ENCODE peak calls at places on chromosomes 6 and 20, in seven cellular contexts. Z, V, S, G, T, M and K are unnamed samples.

GRCh38 chr20:50493881-50494253 is 16.3 kb upstream of the PTPN1 start:
- DNase-seq in Z (no peak), V (no peak), S (no peak), G (no peak), T (no peak), M (no peak), K (no peak)

GRCh38 chr20:3590164-3590563 is 73.0 kb downstream of the GFRA4 start:
- DNase-seq in Z (no peak), V (no peak), S (no peak), G (no peak), T (no peak), M (no peak), K (no peak)

GRCh38 chr20:40960521-40960956 is 68.1 kb upstream of the TOP1 start:
- DNase-seq in Z (no peak), V (no peak), S (no peak), G (no peak), T (peak; percentile 80), M (no peak), K (no peak)

GRCh38 chr6:119602215-119603178 is 252.9 kb upstream of the MAN1A1 start:
- DNase-seq in Z (no peak), V (no peak), S (no peak), G (peak; percentile 78), T (no peak), M (no peak), K (no peak)

GRCh38 chr6:161342039-161342438 is 68.2 kb upstream of the AGPAT4 start:
- DNase-seq in Z (no peak), V (no peak), S (no peak), G (no peak), T (no peak), M (peak; percentile 10), K (no peak)

GRCh38 chr20:21693322-21693721 is 12.1 kb upstream of the PAX1 start:
- DNase-seq in Z (no peak), V (no peak), S (no peak), G (no peak), T (no peak), M (peak; percentile 24), K (peak; percentile 3)

GRCh38 chr20:37393196-37393862 is 47.4 kb downstream of the SRC start:
- DNase-seq in Z (no peak), V (no peak), S (no peak), G (no peak), T (no peak), M (no peak), K (no peak)

GRCh38 chr20:58389324-58389967 is 417 bp downstream of the VAPB start:
- DNase-seq in Z (peak; percentile 39), V (peak; percentile 72), S (peak; percentile 48), G (peak; percentile 32), T (no peak), M (peak; percentile 26), K (peak; percentile 84)

GRCh38 chr6:29834564-29835436 is 7.2 kb downstream of the HLA-G start:
- DNase-seq in Z (peak; percentile 34), V (no peak), S (peak; percentile 37), G (no peak), T (peak; percentile 84), M (no peak), K (peak; percentile 24)

GRCh38 chr6:107557698-107558097 is 67.8 kb downstream of the SOBP start:
- DNase-seq in Z (no peak), V (no peak), S (no peak), G (no peak), T (no peak), M (no peak), K (no peak)

GRCh38 chr20:41213150-41213820 is 75.9 kb downstream of the PLCG1 start:
- DNase-seq in Z (no peak), V (no peak), S (no peak), G (peak; percentile 48), T (no peak), M (no peak), K (peak; percentile 32)

GRCh38 chr6:167523426-167523825 is 198.5 kb downstream of the TTLL2 start:
- DNase-seq in Z (no peak), V (no peak), S (no peak), G (no peak), T (peak; percentile 74), M (no peak), K (no peak)

GRCh38 chr6:24359640-24360454 is 2.0 kb upstream of the DCDC2 start:
- DNase-seq in Z (peak; percentile 93), V (peak; percentile 70), S (peak; percentile 78), G (peak; percentile 65), T (peak; percentile 85), M (no peak), K (peak; percentile 84)

GRCh38 chr20:47133809-47134456 is 222.6 kb downstream of the ZMYND8 start:
- DNase-seq in Z (no peak), V (no peak), S (no peak), G (peak; percentile 79), T (no peak), M (no peak), K (no peak)

GRCh38 chr6:14275493-14275851 is 157.9 kb downstream of the CD83 start:
- DNase-seq in Z (no peak), V (no peak), S (no peak), G (peak; percentile 37), T (peak; percentile 62), M (no peak), K (no peak)

GRCh38 chr20:43949741-43950618 is 35.3 kb downstream of the TOX2 start:
- DNase-seq in Z (peak; percentile 21), V (no peak), S (peak; percentile 59), G (no peak), T (no peak), M (no peak), K (peak; percentile 20)

GRCh38 chr6:1596088-1596852 is 13.4 kb upstream of the FOXC1 start:
- DNase-seq in Z (peak; percentile 78), V (no peak), S (peak; percentile 55), G (peak; percentile 45), T (no peak), M (peak; percentile 50), K (peak; percentile 50)

GRCh38 chr6:129302671-129303070 is 407.3 kb downstream of the ARHGAP18 start:
- DNase-seq in Z (no peak), V (no peak), S (no peak), G (no peak), T (no peak), M (no peak), K (no peak)
- TF ChIP-seq POLR2A in Z (no peak), V (no peak), S (no peak), G (no peak), T (no peak), M (no peak), K (no peak)

DNA sequence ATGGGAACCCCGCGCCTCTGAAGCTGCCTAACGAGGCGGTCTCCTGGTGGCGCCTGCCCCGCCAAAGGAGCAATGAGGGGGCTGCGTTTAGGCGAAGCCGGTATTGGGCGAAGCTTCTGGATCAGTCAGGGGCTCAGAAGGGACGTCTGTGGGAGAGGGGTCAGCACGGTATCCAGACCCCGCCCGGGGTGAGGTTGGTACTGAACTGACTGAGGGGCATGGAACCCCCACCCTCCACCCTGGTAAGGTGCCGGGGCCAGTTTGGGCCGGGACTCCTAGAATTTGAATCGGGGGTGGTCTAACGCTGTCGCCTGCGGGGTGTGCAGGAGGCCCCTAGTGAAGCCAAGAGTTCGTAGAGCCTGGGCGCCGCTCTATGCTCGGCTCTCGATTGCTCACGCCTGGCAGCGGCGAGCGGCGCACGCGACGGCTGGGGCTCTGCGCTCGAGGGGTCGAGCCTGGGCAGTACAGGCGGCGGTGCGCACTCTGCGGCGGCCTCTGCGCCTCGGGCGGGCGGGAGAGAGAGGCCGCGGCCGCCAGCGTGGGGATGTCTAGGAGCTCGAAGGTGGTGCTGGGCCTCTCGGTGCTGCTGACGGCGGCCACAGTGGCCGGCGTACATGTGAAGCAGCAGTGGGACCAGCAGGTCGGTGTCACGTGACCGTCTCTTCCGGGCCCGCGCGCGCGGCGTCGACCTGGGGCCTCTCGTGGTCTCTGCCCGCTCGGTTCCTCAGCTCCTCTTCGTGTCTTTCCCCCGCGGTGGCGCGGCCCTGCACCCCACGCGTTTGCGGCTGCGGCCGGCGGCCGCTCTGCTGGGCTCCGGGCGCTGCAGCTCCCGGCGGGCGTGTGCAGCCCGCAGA is at the start of the genes KAT14 and PET117:
- DNase-seq in Z (peak; percentile 88), V (peak; percentile 90), S (peak; percentile 91), G (peak; percentile 89), T (peak; percentile 97), M (peak; percentile 85), K (peak; percentile 95)
- TF ChIP-seq POLR2A in Z (peak; percentile 70), V (peak; percentile 42), S (peak; percentile 75), G (peak; percentile 42), T (no peak), M (peak; percentile 96), K (peak; percentile 87)

GRCh38 chr6:6723792-6724318 is 135.3 kb downstream of the LY86 start:
- DNase-seq in Z (no peak), V (no peak), S (no peak), G (no peak), T (no peak), M (peak; percentile 24), K (no peak)

GRCh38 chr6:6725120-6725833 is 136.8 kb downstream of the LY86 start:
- DNase-seq in Z (no peak), V (no peak), S (no peak), G (no peak), T (no peak), M (no peak), K (no peak)

GRCh38 chr6:6723316-6723715 is 134.8 kb downstream of the LY86 start:
- DNase-seq in Z (no peak), V (no peak), S (no peak), G (no peak), T (no peak), M (no peak), K (no peak)

GRCh38 chr6:6725834-6726194 is 137.3 kb downstream of the LY86 start:
- DNase-seq in Z (no peak), V (no peak), S (no peak), G (no peak), T (no peak), M (no peak), K (no peak)

GRCh38 chr6:6724319-6725119 is 136.0 kb downstream of the LY86 start:
- DNase-seq in Z (peak; percentile 77), V (peak; percentile 83), S (peak; percentile 81), G (peak; percentile 76), T (peak; percentile 92), M (peak; percentile 51), K (peak; percentile 81)
- TF ChIP-seq POLR2A in Z (no peak), V (no peak), S (peak; percentile 23), G (no peak), T (no peak), M (no peak), K (no peak)

GRCh38 chr6:87589693-87590416 is at the start of the genes ORC3 and RARS2:
- DNase-seq in Z (peak; percentile 95), V (peak; percentile 97), S (peak; percentile 97), G (peak; percentile 92), T (peak; percentile 99), M (peak; percentile 93), K (peak; percentile 96)
- TF ChIP-seq POLR2A in Z (peak; percentile 90), V (peak; percentile 89), S (peak; percentile 96), G (peak; percentile 94), T (no peak), M (peak; percentile 96), K (peak; percentile 95)

GRCh38 chr6:116175344-116175743 is 49.4 kb upstream of the COL10A1 start:
- DNase-seq in Z (no peak), V (no peak), S (no peak), G (no peak), T (no peak), M (no peak), K (peak; percentile 21)

GRCh38 chr6:116170358-116171057 is 44.6 kb upstream of the COL10A1 start:
- DNase-seq in Z (no peak), V (no peak), S (no peak), G (no peak), T (no peak), M (no peak), K (peak; percentile 5)

GRCh38 chr6:116169880-116170279 is 43.9 kb upstream of the COL10A1 start:
- DNase-seq in Z (no peak), V (no peak), S (no peak), G (no peak), T (no peak), M (no peak), K (peak; percentile 41)

GRCh38 chr6:116176596-116176995 is 50.7 kb upstream of the COL10A1 start:
- DNase-seq in Z (no peak), V (no peak), S (no peak), G (no peak), T (no peak), M (no peak), K (no peak)

GRCh38 chr6:116173928-116174327 is 48.0 kb upstream of the COL10A1 start:
- DNase-seq in Z (no peak), V (no peak), S (no peak), G (no peak), T (no peak), M (no peak), K (no peak)
- TF ChIP-seq POLR2A in Z (no peak), V (no peak), S (no peak), G (no peak), T (no peak), M (no peak), K (no peak)